ENCODE peak calls at places on chromosomes 2 and 18, in four cellular contexts. G, X, B and D are unnamed samples.

GRCh38 chr18:22417496-22418188 is at the start of gene CTAGE1:
- DNase-seq in G (no peak), X (peak; percentile 83), B (no peak), D (no peak)

GRCh38 chr18:59005266-59005665 is 134.4 kb upstream of the SEC11C start:
- DNase-seq in G (peak; percentile 64), X (no peak), B (no peak), D (no peak)

GRCh38 chr2:25165992-25166618 is 2.3 kb downstream of the POMC start:
- DNase-seq in G (no peak), X (peak; percentile 70), B (no peak), D (no peak)

GRCh38 chr2:218026676-218027425 is 24.1 kb upstream of the TNS1 start:
- DNase-seq in G (no peak), X (peak; percentile 8), B (no peak), D (no peak)

GRCh38 chr2:208546107-208546506 is 139.5 kb downstream of the PTH2R start:
- DNase-seq in G (no peak), X (no peak), B (no peak), D (no peak)

GRCh38 chr2:164014068-164014577 is 278.3 kb upstream of the FIGN start:
- DNase-seq in G (peak; percentile 42), X (no peak), B (peak; percentile 23), D (no peak)

GRCh38 chr2:133240505-133241230 is 327.6 kb downstream of the NCKAP5 start:
- DNase-seq in G (no peak), X (no peak), B (no peak), D (no peak)

GRCh38 chr2:188285049-188285448 is 6.6 kb upstream of the GULP1 start:
- DNase-seq in G (no peak), X (no peak), B (no peak), D (no peak)

GRCh38 chr2:204183608-204184007 is 247.0 kb downstream of the ICOS start:
- DNase-seq in G (no peak), X (no peak), B (no peak), D (no peak)

GRCh38 chr2:43192039-43192438 is 34.4 kb downstream of the ZFP36L2 start:
- DNase-seq in G (no peak), X (peak; percentile 51), B (no peak), D (no peak)
- TF ChIP-seq CTCF in G (peak; percentile 43), X (no peak), B (no peak), D (no peak)

GRCh38 chr2:97011977-97012569 is 25.7 kb upstream of the FAM178B start:
- DNase-seq in G (peak; percentile 75), X (no peak), B (no peak), D (no peak)
- TF ChIP-seq CTCF in G (peak; percentile 45), X (no peak), B (peak; percentile 33), D (peak; percentile 8)

DNA sequence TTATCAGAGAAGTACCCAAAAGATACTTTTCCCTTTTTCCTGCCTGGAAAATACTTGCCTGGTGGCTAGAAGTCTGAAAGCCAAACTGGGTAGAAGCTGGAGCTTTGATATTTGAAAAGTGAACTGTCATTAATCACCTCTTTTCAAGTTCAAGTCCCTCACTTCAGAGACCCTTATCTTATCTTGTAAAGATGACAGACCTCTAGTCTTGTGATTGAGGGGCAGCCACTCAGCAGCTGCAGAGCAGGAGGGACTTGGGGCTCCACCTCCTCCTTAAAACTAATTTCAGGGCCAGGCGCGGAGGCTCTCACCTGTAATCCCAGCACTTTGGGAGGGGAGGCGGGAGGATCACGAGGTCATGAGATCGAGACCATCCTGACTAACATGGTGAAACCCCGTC is 64.2 kb upstream of the CDCA7 start:
- DNase-seq in G (no peak), X (no peak), B (no peak), D (no peak)
- TF ChIP-seq CTCF in G (no peak), X (no peak), B (no peak), D (no peak)

GRCh38 chr18:71001597-71001996 is 712.8 kb downstream of the SOCS6 start:
- DNase-seq in G (peak; percentile 21), X (no peak), B (no peak), D (no peak)

GRCh38 chr18:70998490-70998889 is 709.6 kb downstream of the SOCS6 start:
- DNase-seq in G (peak; percentile 13), X (no peak), B (no peak), D (no peak)
- TF ChIP-seq CTCF in G (peak; percentile 20), X (no peak), B (no peak), D (no peak)

DNA sequence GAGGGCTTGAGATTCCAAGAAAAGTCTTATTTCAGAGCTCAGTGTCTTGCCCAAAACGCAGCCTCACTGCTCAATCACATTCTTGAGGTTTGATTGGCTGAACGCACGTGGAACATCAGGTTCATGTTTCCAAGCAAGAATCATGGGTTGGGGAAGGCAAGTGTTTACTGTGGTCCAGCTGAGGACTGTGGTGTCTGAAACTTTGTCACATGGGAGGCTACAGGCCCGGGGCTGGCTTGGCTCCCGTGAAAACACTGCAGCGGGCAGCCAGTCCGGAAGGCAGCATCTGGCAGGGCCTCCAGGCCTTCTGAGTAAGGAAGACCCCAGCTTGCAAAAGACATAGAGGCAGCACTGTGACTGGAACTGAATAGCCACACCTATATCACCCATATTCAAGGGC is 84.7 kb downstream of the POLR1A start:
- DNase-seq in G (no peak), X (no peak), B (peak; percentile 68), D (no peak)
- TF ChIP-seq CTCF in G (no peak), X (no peak), B (no peak), D (no peak)

DNA sequence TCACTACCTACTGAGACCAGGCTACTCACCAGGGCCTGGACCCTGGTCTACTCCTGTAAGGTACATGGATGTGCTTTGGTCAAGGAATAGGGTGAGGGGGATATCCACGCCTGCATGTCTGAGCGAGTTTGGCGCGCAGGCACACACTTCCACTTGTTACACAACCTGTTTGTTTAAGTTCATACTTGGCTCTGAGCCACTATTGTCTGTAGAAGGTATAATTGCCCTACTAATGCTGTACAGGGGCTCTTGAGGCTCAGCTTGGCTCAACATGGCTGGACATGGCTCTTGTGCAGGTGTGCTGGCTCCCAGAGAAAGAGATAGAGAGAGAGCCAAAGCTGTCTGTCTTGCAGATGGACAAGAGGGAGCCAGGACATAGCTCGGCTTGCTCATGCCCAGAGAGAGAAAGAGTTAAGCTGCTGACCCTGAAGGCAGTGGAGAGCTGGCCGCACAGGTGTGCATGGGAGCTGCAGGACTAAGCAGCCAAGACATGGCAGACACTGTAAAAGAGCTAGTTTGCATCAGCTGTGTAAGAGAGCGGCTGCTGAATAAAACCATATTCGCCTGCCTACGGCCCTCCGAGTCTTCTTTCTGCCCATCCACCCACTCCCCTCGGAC is 35.2 kb downstream of the NPPC start:
- DNase-seq in G (no peak), X (no peak), B (no peak), D (no peak)
- TF ChIP-seq CTCF in G (no peak), X (no peak), B (no peak), D (no peak)

DNA sequence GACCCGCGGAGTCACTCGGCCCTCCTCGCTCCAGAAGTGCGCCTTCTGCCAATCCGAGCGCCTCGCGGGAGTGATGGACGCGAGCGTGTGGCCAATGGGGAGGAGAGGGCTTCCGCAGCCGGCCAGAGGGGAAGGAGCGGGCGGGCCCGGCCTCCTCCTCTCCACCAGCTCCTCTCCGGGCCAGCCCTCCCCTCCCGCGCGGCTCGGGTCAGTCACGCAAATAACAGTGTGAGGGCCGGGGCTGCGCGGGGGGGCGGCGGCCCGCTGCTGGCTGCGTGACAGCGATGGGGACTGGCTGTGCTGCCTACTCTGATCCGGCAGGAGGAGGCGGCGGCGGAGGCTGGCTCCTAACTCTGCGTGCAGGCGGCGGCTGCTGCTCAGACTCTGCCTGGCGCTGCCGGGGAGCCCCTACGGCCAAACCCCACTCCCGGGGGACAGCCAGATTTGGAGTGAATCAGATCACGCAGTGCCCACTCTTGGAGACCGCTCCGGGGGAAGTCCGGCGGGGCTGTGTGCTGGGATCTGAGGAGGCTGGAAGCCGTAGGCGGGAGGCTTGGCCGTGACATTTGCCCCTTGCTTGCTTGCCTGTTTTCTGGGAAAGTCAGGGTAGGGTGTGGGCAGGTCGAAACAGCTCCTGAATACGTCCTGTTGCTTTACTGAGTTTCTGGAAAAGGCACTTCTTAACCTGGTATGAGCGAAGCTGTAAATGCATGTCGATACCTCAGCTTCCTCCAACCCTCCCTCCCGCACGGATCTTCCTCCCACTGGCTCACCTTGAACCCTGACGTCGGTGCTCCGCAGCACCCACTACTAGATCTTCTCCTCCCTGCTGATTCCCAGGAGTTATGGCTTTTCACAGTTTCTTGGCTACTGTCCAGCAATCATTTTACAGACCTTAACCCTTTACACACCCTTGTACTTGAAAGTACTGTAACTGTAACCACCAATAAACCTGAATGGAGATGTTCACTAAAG is 97.9 kb upstream of the SERTAD2 start:
- DNase-seq in G (no peak), X (no peak), B (no peak), D (peak; percentile 98)
- TF ChIP-seq CTCF in G (no peak), X (no peak), B (peak; percentile 54), D (peak; percentile 11)

DNA sequence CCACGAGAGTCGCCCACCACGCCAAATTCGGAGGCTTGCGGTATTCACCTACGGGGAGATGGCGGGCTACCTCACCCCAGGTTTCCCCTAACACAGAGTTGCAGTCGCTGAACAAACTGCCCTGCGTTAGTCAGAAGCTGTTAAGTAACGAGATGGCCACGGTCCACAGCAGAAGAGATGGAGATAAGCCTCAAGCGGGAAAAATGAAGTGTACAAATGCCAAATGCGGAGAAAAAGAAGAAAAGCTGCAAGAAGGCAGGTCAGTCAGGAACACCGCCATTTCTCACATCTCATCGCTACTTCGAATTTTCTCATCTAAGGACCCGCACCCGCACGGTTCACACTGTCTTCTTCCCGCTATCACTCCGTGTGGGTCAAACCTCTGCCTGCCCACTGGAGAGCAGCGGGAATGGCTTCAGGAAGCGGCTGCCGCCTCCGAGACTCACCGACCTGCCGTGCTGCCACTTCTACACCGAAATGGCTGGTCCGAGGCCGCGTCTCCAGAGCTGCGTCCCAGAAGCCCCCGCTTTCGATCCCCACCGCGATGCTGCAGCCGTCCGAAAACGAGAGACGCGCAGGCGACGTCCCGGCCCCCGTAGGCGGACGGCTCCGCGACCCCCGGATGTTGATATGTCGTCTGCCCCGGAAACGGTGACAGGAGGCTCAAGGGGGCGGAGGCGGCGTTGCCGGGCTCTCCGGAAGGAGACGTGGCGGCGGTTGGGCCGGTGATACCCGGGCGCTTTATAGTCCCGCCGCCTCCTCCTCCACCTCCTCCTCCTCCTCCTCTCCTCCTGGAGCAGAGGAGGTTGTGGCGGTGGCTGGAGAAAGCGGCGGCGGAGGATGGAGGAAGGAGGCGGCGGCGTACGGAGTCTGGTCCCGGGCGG is at the start of the genes ASB3 and ERLEC1:
- DNase-seq in G (peak; percentile 80), X (peak; percentile 92), B (peak; percentile 91), D (peak; percentile 97)
- TF ChIP-seq CTCF in G (no peak), X (no peak), B (no peak), D (no peak)

DNA sequence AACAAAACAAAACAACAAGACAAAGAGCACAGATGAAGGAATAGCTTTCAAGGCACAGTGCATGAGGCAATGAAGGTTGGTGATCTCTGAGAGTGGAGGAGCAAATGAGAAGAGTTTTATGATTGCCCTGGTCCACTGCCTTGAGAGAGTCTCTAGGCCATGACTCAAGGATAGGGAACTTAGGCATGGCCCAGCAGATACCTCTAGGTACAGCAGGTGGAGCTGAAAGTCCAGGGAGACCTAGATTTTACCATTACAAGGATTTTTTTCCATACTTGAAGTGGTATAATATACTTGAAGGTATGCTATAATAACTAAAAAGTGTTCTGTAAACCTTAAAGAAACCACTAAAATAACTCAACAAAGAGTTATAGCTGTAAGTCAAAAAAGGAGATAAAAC is 239.5 kb upstream of the KLHL29 start:
- DNase-seq in G (no peak), X (no peak), B (no peak), D (no peak)
- TF ChIP-seq CTCF in G (no peak), X (no peak), B (no peak), D (no peak)